ENCODE peak calls at places on chromosomes 5 and 9, in six cellular contexts. O, L, M, V, B and J are unnamed samples.

GRCh38 chr9:125416517-125416916 is 154.9 kb downstream of the GAPVD1 start:
- DNase-seq in O (no peak), L (no peak), M (no peak), V (no peak), B (no peak), J (no peak)

GRCh38 chr5:77663081-77663863 is 24.8 kb upstream of the OTP start:
- DNase-seq in O (no peak), L (no peak), M (no peak), V (no peak), B (no peak), J (no peak)

GRCh38 chr5:137921931-137922330 is 32.7 kb downstream of the PKD2L2 start:
- DNase-seq in O (no peak), L (no peak), M (peak; percentile 41), V (no peak), B (peak; percentile 6), J (no peak)

GRCh38 chr9:136757328-136757727 is 715 bp downstream of the LCN8 start:
- DNase-seq in O (no peak), L (no peak), M (no peak), V (no peak), B (no peak), J (no peak)

GRCh38 chr5:115069087-115069968 is 100.4 kb downstream of the TRIM36 start:
- DNase-seq in O (peak; percentile 66), L (no peak), M (peak; percentile 56), V (peak; percentile 66), B (peak; percentile 82), J (peak; percentile 81)

GRCh38 chr5:14171621-14172020 is 28.5 kb downstream of the TRIO start:
- DNase-seq in O (no peak), L (no peak), M (no peak), V (no peak), B (no peak), J (no peak)

GRCh38 chr9:12935714-12936113 is 160.9 kb downstream of the LURAP1L start:
- DNase-seq in O (no peak), L (no peak), M (no peak), V (no peak), B (no peak), J (no peak)

GRCh38 chr9:4077499-4078102 is 222.3 kb downstream of the GLIS3 start:
- DNase-seq in O (peak; percentile 72), L (no peak), M (peak; percentile 72), V (peak; percentile 73), B (peak; percentile 78), J (peak; percentile 86)

GRCh38 chr9:104209387-104209786 is 115.3 kb downstream of the SMC2 start:
- DNase-seq in O (no peak), L (no peak), M (no peak), V (no peak), B (no peak), J (no peak)

GRCh38 chr9:130732131-130732530 is 38.6 kb downstream of the EXOSC2 start:
- DNase-seq in O (no peak), L (no peak), M (no peak), V (no peak), B (peak; percentile 28), J (peak; percentile 60)

GRCh38 chr5:58816181-58816731 is 233.4 kb downstream of the RAB3C start:
- DNase-seq in O (no peak), L (no peak), M (no peak), V (no peak), B (no peak), J (no peak)

GRCh38 chr5:134099288-134099872 is 15.1 kb upstream of the TCF7 start:
- DNase-seq in O (no peak), L (no peak), M (no peak), V (no peak), B (no peak), J (no peak)

GRCh38 chr9:93686880-93687236 is 110.5 kb downstream of the PHF2 start:
- DNase-seq in O (no peak), L (no peak), M (no peak), V (no peak), B (no peak), J (no peak)

GRCh38 chr5:59517926-59518585 is 375.5 kb downstream of the PDE4D start:
- DNase-seq in O (no peak), L (no peak), M (peak; percentile 78), V (no peak), B (no peak), J (no peak)

GRCh38 chr5:133372306-133373008 is 239.9 kb downstream of the FSTL4 start:
- DNase-seq in O (no peak), L (no peak), M (no peak), V (no peak), B (peak; percentile 18), J (no peak)

GRCh38 chr9:95091574-95091970 is 225.9 kb downstream of the FANCC start:
- DNase-seq in O (no peak), L (no peak), M (peak; percentile 39), V (peak; percentile 52), B (no peak), J (no peak)

GRCh38 chr9:13331320-13331719 is 51.8 kb upstream of the MPDZ start:
- DNase-seq in O (no peak), L (no peak), M (no peak), V (no peak), B (no peak), J (no peak)

GRCh38 chr5:113378486-113378885 is 56.3 kb downstream of the TSSK1B start:
- DNase-seq in O (no peak), L (no peak), M (no peak), V (no peak), B (no peak), J (peak; percentile 2)

GRCh38 chr9:16121593-16121992 is 568.8 kb downstream of the CCDC171 start:
- DNase-seq in O (no peak), L (no peak), M (peak; percentile 28), V (no peak), B (no peak), J (no peak)

GRCh38 chr9:131228096-131228495 is 48.2 kb downstream of the FAM78A start:
- DNase-seq in O (no peak), L (no peak), M (no peak), V (no peak), B (no peak), J (no peak)

GRCh38 chr5:56564451-56565223 is 250.7 kb upstream of the MAP3K1 start:
- DNase-seq in O (no peak), L (no peak), M (no peak), V (no peak), B (no peak), J (no peak)

GRCh38 chr5:167485395-167485794 is 806.0 kb upstream of the WWC1 start:
- DNase-seq in O (no peak), L (no peak), M (no peak), V (no peak), B (no peak), J (no peak)

GRCh38 chr9:127163409-127163808 is 41.0 kb upstream of the ANGPTL2 start:
- DNase-seq in O (no peak), L (no peak), M (no peak), V (no peak), B (no peak), J (no peak)

GRCh38 chr5:103245773-103246172 is 12.8 kb upstream of the MACIR start:
- DNase-seq in O (no peak), L (no peak), M (no peak), V (no peak), B (no peak), J (no peak)

GRCh38 chr5:133995903-133996563 is 8.7 kb downstream of the VDAC1 start:
- DNase-seq in O (no peak), L (no peak), M (no peak), V (no peak), B (no peak), J (no peak)

GRCh38 chr9:99042620-99043019 is 62.3 kb upstream of the TGFBR1 start:
- DNase-seq in O (no peak), L (no peak), M (no peak), V (no peak), B (no peak), J (no peak)

GRCh38 chr5:32326216-32326772 is 13.6 kb upstream of the MTMR12 start:
- DNase-seq in O (no peak), L (no peak), M (peak; percentile 8), V (no peak), B (no peak), J (no peak)

GRCh38 chr5:179142434-179143198 is 82.4 kb downstream of the ZNF354C start:
- DNase-seq in O (no peak), L (no peak), M (peak; percentile 27), V (no peak), B (peak; percentile 13), J (no peak)

GRCh38 chr9:131739988-131740648 is at the start of gene RAPGEF1:
- DNase-seq in O (peak; percentile 84), L (no peak), M (peak; percentile 43), V (peak; percentile 84), B (peak; percentile 40), J (peak; percentile 77)

DNA sequence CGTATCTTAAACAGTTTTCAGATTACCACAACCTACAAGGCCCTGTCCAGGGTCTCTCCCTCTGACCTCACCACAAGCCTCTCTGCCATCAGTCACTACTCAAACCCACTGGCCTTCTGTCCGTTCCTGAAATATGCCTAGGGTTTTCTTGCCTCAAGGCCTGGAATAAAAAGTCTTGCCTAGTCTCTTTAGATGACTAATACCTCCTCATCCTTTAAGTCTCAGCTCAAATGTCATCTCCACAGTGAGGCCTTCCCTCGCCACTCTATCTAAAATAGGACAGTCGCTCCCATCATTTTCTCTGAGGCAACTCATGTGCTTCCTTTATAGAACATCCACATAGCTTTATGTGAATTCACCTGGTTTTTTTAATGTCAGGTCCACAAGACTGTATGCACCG is 5.2 kb downstream of the DENND1A start:
- DNase-seq in O (no peak), L (no peak), M (peak; percentile 53), V (no peak), B (no peak), J (no peak)
- H3K79me2 ChIP-seq in O (peaks cover 94% of the 10 kb centered on the region), L (peaks cover 5% of the 10 kb centered on the region), M (peaks cover 75% of the 10 kb centered on the region), V (peaks cover 60% of the 10 kb centered on the region), B (peaks cover 4% of the 10 kb centered on the region), J (peaks cover 87% of the 10 kb centered on the region)

GRCh38 chr5:158837908-158838307 is 261.8 kb downstream of the EBF1 start:
- DNase-seq in O (no peak), L (no peak), M (no peak), V (no peak), B (no peak), J (no peak)

GRCh38 chr5:158832736-158833135 is 267.0 kb downstream of the EBF1 start:
- DNase-seq in O (no peak), L (no peak), M (peak; percentile 88), V (no peak), B (no peak), J (no peak)

GRCh38 chr5:158832096-158832495 is 267.6 kb downstream of the EBF1 start:
- DNase-seq in O (no peak), L (no peak), M (peak; percentile 86), V (no peak), B (no peak), J (no peak)
- H3K79me2 ChIP-seq in O (no peaks in the 10 kb centered on the region), L (no peaks in the 10 kb centered on the region), M (no peaks in the 10 kb centered on the region), V (no peaks in the 10 kb centered on the region), B (no peaks in the 10 kb centered on the region), J (no peaks in the 10 kb centered on the region)

DNA sequence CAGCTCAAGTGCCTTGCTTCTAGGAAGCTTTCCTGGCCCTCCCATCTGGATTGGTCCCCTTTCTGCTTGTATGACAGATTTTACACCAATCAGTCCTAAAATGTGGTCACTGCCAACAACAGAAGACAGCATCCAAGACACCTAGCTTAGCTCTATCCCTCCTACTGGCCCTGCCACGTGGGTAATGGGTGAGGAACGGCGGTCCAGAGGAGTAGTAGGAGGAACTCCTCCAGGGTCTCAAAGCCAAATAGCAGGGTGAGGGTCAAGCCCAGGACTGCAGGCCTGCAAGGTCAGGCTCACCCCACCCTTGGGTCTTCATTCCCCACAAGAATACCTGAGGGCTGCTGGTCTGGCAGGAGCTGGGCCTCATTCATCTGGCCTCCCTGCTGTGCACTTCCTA is 56.7 kb upstream of the SLC25A51 start:
- DNase-seq in O (no peak), L (no peak), M (no peak), V (no peak), B (no peak), J (no peak)
- H3K79me2 ChIP-seq in O (no peaks in the 10 kb centered on the region), L (no peaks in the 10 kb centered on the region), M (peaks cover 85% of the 10 kb centered on the region), V (peaks cover 34% of the 10 kb centered on the region), B (peaks cover 3% of the 10 kb centered on the region), J (no peaks in the 10 kb centered on the region)

GRCh38 chr5:96963267-96963666 is 27.4 kb downstream of the LNPEP start:
- DNase-seq in O (no peak), L (no peak), M (peak; percentile 12), V (peak; percentile 27), B (no peak), J (no peak)
- H3K79me2 ChIP-seq in O (no peaks in the 10 kb centered on the region), L (no peaks in the 10 kb centered on the region), M (peaks cover 1% of the 10 kb centered on the region), V (peaks cover 84% of the 10 kb centered on the region), B (no peaks in the 10 kb centered on the region), J (no peaks in the 10 kb centered on the region)